ENCODE peak calls at places on chromosomes 12 and 14, in nine cellular contexts. T is mucosa of descending colon, A is AG10803, K is upper lobe of right lung, M is fibroblast of pulmonary artery, V is A549, C is colonic mucosa, D is Caco-2, B is AG04450. E is an unnamed sample.

GRCh38 chr14:105525861-105526780 is at the start of gene TMEM121:
- DNase-seq in T (no peak), A (no peak), K (peak), M (no peak), V (peak), C (no peak), D (peak), B (no peak), E (no peak)

GRCh38 chr12:7431993-7432685 is 11.8 kb downstream of the CD163L1 start:
- DNase-seq in T (no peak), A (peak), K (no peak), M (no peak), V (no peak), C (no peak), D (no peak), B (no peak), E (no peak)

GRCh38 chr14:105357626-105358025 is 40.7 kb upstream of the TEX22 start:
- DNase-seq in T (no peak), A (no peak), K (no peak), M (no peak), V (no peak), C (no peak), D (no peak), B (no peak), E (no peak)

GRCh38 chr12:5343711-5344110 is 88.2 kb upstream of the NTF3 start:
- DNase-seq in T (no peak), A (no peak), K (no peak), M (no peak), V (no peak), C (no peak), D (peak), B (no peak), E (no peak)

GRCh38 chr14:103880986-103881926 is 33.9 kb upstream of the PPP1R13B start:
- DNase-seq in T (no peak), A (no peak), K (peak), M (no peak), V (no peak), C (no peak), D (no peak), B (no peak), E (no peak)

GRCh38 chr14:33699300-33699699 is 251.6 kb downstream of the EGLN3 start:
- DNase-seq in T (no peak), A (no peak), K (no peak), M (no peak), V (no peak), C (no peak), D (no peak), B (no peak), E (no peak)

GRCh38 chr12:122866950-122867607 is 28.8 kb downstream of the VPS37B start:
- DNase-seq in T (no peak), A (no peak), K (peak), M (no peak), V (no peak), C (no peak), D (no peak), B (no peak), E (no peak)

GRCh38 chr14:60622210-60622919 is 26.9 kb downstream of the SIX1 start:
- DNase-seq in T (no peak), A (peak), K (no peak), M (peak), V (no peak), C (no peak), D (no peak), B (no peak), E (no peak)

GRCh38 chr12:123384994-123385376 is 1.1 kb downstream of the KMT5A start:
- DNase-seq in T (no peak), A (peak), K (no peak), M (peak), V (peak), C (no peak), D (no peak), B (no peak), E (no peak)

GRCh38 chr14:99156814-99157213 is 115.2 kb downstream of the BCL11B start:
- DNase-seq in T (no peak), A (no peak), K (no peak), M (no peak), V (no peak), C (no peak), D (no peak), B (no peak), E (no peak)

GRCh38 chr12:8698132-8698829 is 490 bp downstream of the RIMKLB start:
- DNase-seq in T (peak), A (peak), K (peak), M (peak), V (peak), C (peak), D (peak), B (no peak), E (no peak)

GRCh38 chr14:96203116-96203515 is 1.5 kb upstream of the BDKRB2 start:
- DNase-seq in T (no peak), A (no peak), K (no peak), M (no peak), V (no peak), C (no peak), D (no peak), B (no peak), E (no peak)
- TF ChIP-seq CTCF in T (no peak), A (no peak), K (no peak), M (no peak), V (no peak), C (no peak), D (no peak), B (no peak), E (no peak)

GRCh38 chr14:24394275-24394674 is 4.5 kb upstream of the NYNRIN start:
- DNase-seq in T (no peak), A (no peak), K (no peak), M (no peak), V (no peak), C (no peak), D (no peak), B (no peak), E (no peak)
- TF ChIP-seq CTCF in T (no peak), A (no peak), K (no peak), M (no peak), V (no peak), C (no peak), D (no peak), B (no peak), E (no peak)

GRCh38 chr12:126369487-126370463 is 1304.5 kb downstream of the AACS start:
- DNase-seq in T (no peak), A (peak), K (no peak), M (peak), V (no peak), C (no peak), D (no peak), B (no peak), E (no peak)
- TF ChIP-seq CTCF in T (no peak), A (peak), K (no peak), M (peak), V (no peak), C (no peak), D (no peak), B (no peak), E (peak)

DNA sequence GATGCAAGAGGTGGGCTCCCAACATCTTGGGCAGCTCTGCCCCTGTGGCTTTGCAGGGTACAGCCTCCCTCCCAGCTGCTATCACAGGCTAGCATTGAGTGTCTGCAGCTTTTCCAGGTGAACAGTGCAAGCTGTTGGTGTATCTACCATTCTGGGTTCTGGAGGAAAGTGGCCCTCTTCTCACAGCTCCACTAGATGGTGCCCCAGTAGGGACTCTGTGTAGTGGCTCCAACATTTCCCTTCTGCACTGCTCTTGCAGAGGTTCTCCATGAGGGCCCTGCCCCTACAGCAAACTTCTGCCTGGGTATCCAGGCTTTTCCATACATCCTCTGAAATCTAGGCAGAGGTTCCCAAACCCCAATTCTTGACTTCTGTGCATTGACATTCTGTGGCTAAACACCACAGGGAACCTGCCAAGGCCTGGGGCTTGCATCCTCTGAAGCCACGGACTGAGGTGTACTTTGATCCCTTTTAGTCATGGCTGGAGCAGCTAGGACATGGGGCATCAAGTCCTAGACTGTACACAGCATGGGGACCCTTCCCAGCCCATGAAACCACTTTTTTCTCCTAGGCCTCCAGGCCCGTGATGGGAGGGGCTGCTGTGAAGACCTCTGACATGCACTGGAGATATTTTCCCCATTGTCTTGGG is 24.0 kb upstream of the SLC38A1 start:
- DNase-seq in T (no peak), A (peak), K (no peak), M (peak), V (no peak), C (no peak), D (no peak), B (no peak), E (no peak)
- TF ChIP-seq CTCF in T (no peak), A (peak), K (peak), M (peak), V (no peak), C (no peak), D (no peak), B (peak), E (peak)

GRCh38 chr12:130458341-130458740 is 120.7 kb downstream of the PIWIL1 start:
- DNase-seq in T (no peak), A (no peak), K (no peak), M (no peak), V (no peak), C (no peak), D (no peak), B (no peak), E (no peak)

GRCh38 chr12:130461868-130462557 is 124.3 kb downstream of the PIWIL1 start:
- DNase-seq in T (no peak), A (no peak), K (no peak), M (no peak), V (no peak), C (no peak), D (no peak), B (no peak), E (no peak)

GRCh38 chr12:130462558-130462924 is 124.9 kb downstream of the PIWIL1 start:
- DNase-seq in T (no peak), A (no peak), K (no peak), M (no peak), V (no peak), C (no peak), D (no peak), B (no peak), E (no peak)

GRCh38 chr12:130460611-130461478 is 123.2 kb downstream of the PIWIL1 start:
- DNase-seq in T (no peak), A (no peak), K (no peak), M (no peak), V (no peak), C (no peak), D (no peak), B (no peak), E (no peak)

DNA sequence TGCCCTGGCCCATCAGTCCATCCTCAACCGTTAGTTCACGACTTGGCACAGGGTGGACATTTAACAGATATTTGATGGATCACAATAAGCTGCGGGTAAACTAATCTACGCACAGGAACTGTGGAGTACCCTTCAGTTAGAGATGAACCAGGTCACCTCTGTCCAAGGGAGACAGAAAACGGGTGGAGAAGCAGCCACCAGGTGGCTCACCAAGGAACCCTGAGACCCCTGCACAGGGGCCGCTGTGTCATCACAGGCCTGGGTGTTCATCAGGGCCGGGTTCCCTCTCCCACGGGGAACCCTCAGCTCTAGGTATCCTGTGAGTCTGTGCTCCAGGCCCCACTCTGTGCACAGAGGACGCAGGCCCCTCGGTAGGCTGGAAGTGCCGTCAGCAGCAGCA is 122.2 kb downstream of the PIWIL1 start:
- DNase-seq in T (no peak), A (no peak), K (no peak), M (no peak), V (no peak), C (no peak), D (no peak), B (no peak), E (no peak)
- TF ChIP-seq CTCF in T (no peak), A (no peak), K (no peak), M (no peak), V (no peak), C (no peak), D (no peak), B (no peak), E (no peak)

GRCh38 chr12:89959188-89959587 is 250.6 kb upstream of the ATP2B1 start:
- DNase-seq in T (peak), A (peak), K (no peak), M (no peak), V (no peak), C (no peak), D (no peak), B (no peak), E (no peak)

GRCh38 chr12:89960011-89960507 is 251.4 kb upstream of the ATP2B1 start:
- DNase-seq in T (peak), A (no peak), K (no peak), M (peak), V (no peak), C (peak), D (no peak), B (no peak), E (peak)

GRCh38 chr12:89965993-89966392 is 257.4 kb upstream of the ATP2B1 start:
- DNase-seq in T (no peak), A (no peak), K (no peak), M (no peak), V (no peak), C (no peak), D (no peak), B (no peak), E (no peak)

GRCh38 chr12:89960607-89961394 is 252.2 kb upstream of the ATP2B1 start:
- DNase-seq in T (peak), A (no peak), K (no peak), M (peak), V (no peak), C (peak), D (no peak), B (no peak), E (no peak)

DNA sequence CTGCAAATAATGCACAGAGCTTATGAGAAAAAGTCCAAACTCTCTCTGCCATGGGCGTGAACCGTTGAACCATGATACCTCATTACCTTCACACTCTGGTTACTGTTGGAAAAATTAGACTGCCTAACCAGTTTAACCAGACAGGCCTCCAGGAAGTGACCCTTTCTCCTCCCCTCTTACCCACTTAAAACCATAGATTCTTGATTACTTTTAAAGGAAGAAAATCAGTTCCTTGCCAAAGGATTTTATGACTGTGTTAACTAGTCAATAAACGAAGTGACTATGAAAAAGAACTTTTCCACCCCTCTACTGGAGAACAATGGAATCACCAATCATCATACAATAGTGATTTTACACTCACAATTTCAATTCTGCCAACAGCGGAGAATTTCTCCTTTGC is 254.0 kb upstream of the ATP2B1 start:
- DNase-seq in T (peak), A (no peak), K (no peak), M (peak), V (no peak), C (peak), D (no peak), B (no peak), E (no peak)
- TF ChIP-seq CTCF in T (no peak), A (peak), K (peak), M (peak), V (peak), C (peak), D (peak), B (peak), E (peak)

GRCh38 chr12:71640316-71640715 is 23.3 kb downstream of the ZFC3H1 start:
- DNase-seq in T (no peak), A (no peak), K (no peak), M (no peak), V (no peak), C (no peak), D (no peak), B (no peak), E (no peak)

GRCh38 chr12:71638499-71638898 is 25.1 kb downstream of the ZFC3H1 start:
- DNase-seq in T (no peak), A (no peak), K (no peak), M (no peak), V (no peak), C (no peak), D (no peak), B (no peak), E (no peak)

GRCh38 chr12:71641390-71641789 is 22.3 kb downstream of the ZFC3H1 start:
- DNase-seq in T (no peak), A (no peak), K (no peak), M (no peak), V (no peak), C (no peak), D (no peak), B (no peak), E (no peak)

GRCh38 chr12:71636704-71637115 is 26.9 kb downstream of the ZFC3H1 start:
- DNase-seq in T (peak), A (peak), K (no peak), M (peak), V (peak), C (no peak), D (peak), B (peak), E (peak)

DNA sequence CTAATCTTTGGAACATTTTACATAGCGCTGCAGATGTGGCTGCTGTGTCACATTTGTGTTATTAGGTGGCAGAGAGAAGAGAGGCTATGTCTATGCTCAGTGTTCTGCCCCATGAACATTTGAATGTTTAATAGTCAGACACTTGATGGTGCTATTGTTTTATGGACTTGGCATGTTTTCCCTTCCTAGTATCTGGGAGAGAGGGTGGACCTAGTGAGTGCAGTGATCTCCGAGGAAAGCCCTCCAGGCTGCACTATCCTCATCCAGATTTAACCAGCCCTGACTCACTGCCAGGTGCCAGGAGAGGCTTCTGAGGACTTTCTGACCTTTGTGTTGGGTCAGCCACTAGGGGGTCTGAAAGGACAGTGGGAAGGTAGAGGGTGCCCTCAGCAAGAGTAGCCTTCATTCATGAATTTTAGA is 24.3 kb downstream of the ZFC3H1 start:
- DNase-seq in T (no peak), A (no peak), K (no peak), M (no peak), V (peak), C (no peak), D (peak), B (no peak), E (no peak)
- TF ChIP-seq CTCF in T (no peak), A (peak), K (no peak), M (peak), V (peak), C (no peak), D (no peak), B (no peak), E (peak)

GRCh38 chr12:111148005-111148404 is 220.9 kb downstream of the PHETA1 start:
- DNase-seq in T (no peak), A (no peak), K (no peak), M (no peak), V (no peak), C (no peak), D (no peak), B (no peak), E (no peak)

GRCh38 chr12:111141205-111141604 is 220.8 kb upstream of the MYL2 start:
- DNase-seq in T (no peak), A (no peak), K (no peak), M (no peak), V (no peak), C (no peak), D (no peak), B (no peak), E (no peak)

GRCh38 chr12:111137968-111138367 is 217.6 kb upstream of the MYL2 start:
- DNase-seq in T (no peak), A (no peak), K (no peak), M (no peak), V (no peak), C (no peak), D (no peak), B (no peak), E (no peak)

GRCh38 chr12:111143216-111143756 is 222.9 kb upstream of the MYL2 start:
- DNase-seq in T (no peak), A (no peak), K (no peak), M (no peak), V (no peak), C (no peak), D (no peak), B (no peak), E (no peak)
- TF ChIP-seq CTCF in T (no peak), A (no peak), K (no peak), M (no peak), V (no peak), C (no peak), D (no peak), B (no peak), E (no peak)

DNA sequence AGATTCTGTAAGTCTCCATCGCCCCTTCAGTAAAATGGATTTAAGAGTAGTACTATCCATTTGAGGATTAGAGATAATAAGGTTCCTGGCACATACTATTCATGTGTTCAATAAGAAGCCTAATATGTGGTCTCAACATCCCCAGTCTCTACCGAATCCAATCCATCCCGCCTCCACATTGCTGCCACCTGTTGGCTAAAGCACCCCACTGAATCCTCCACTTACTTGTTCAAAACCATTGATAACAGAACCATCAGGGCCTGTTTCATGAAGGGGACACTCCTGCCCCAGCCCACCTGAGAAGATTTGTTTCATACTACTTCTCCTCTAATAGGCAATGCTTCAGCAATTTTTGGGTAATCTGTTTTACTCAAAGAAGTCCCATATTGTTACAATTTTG is 147.5 kb downstream of the SLC2A13 start:
- DNase-seq in T (peak), A (no peak), K (no peak), M (peak), V (no peak), C (no peak), D (peak), B (no peak), E (no peak)
- TF ChIP-seq CTCF in T (no peak), A (peak), K (peak), M (peak), V (peak), C (no peak), D (peak), B (peak), E (peak)